ENCODE peak calls at places on chromosomes 11 and 22, in nine cellular contexts. F is colonic mucosa, A is esophagus squamous epithelium, P is adrenal gland, J is lower lobe of right lung, E is bronchial epithelial cell, V is kidney epithelial cell, Q is IMR-90, Y is breast epithelium. X is an unnamed sample.

GRCh38 chr11:2929511-2929879 is 275 bp upstream of the PHLDA2 start:
- DNase-seq in P (peak; percentile 60), V (no peak), F (peak; percentile 85), E (peak; percentile 65), J (peak; percentile 75), Y (peak; percentile 52), A (no peak), Q (peak; percentile 72), X (peak; percentile 58)

GRCh38 chr11:27233654-27234042 is 129.4 kb downstream of the CCDC34 start:
- DNase-seq in F (no peak), A (no peak), P (no peak), V (no peak), Y (no peak), J (no peak), E (no peak), Q (no peak), X (no peak)

GRCh38 chr11:62245271-62245753 is 3.3 kb downstream of the SCGB1D2 start:
- DNase-seq in P (peak; percentile 20), F (peak; percentile 19), E (peak; percentile 35), J (no peak), A (no peak), Q (peak; percentile 28), Y (no peak), V (no peak), X (peak; percentile 10)

GRCh38 chr11:44307340-44308099 is 2.4 kb downstream of the ALX4 start:
- DNase-seq in V (no peak), P (no peak), Y (no peak), E (no peak), Q (no peak), F (no peak), A (no peak), J (no peak), X (no peak)

GRCh38 chr11:59206635-59207034 is 6.1 kb downstream of the MPEG1 start:
- DNase-seq in A (no peak), Q (peak; percentile 25), J (no peak), F (peak; percentile 54), P (peak; percentile 64), V (no peak), Y (no peak), E (peak; percentile 38), X (no peak)

GRCh38 chr11:111097191-111097590 is 148.3 kb upstream of the POU2AF2 start:
- DNase-seq in V (no peak), Y (peak; percentile 20), J (peak; percentile 76), A (no peak), P (peak; percentile 42), F (peak; percentile 35), E (peak; percentile 12), Q (peak; percentile 62), X (no peak)

GRCh38 chr11:76629133-76629852 is 41.3 kb downstream of the LRRC32 start:
- DNase-seq in J (peak; percentile 65), A (no peak), F (no peak), V (no peak), P (peak; percentile 58), E (peak; percentile 43), Y (no peak), Q (peak; percentile 75), X (no peak)

GRCh38 chr11:119359365-119360229 is 13.1 kb upstream of the MFRP start:
- DNase-seq in E (peak; percentile 80), F (no peak), V (no peak), Y (no peak), A (no peak), J (no peak), Q (no peak), P (no peak), X (no peak)

GRCh38 chr11:79314906-79315689 is 125.7 kb downstream of the TENM4 start:
- DNase-seq in Q (peak; percentile 41), P (no peak), E (peak; percentile 18), J (no peak), Y (no peak), V (no peak), F (no peak), A (no peak), X (no peak)

GRCh38 chr11:124441519-124441918 is 4.0 kb downstream of the OR8B8 start:
- DNase-seq in V (no peak), Q (no peak), J (no peak), F (no peak), E (no peak), P (no peak), Y (no peak), A (no peak), X (no peak)

DNA sequence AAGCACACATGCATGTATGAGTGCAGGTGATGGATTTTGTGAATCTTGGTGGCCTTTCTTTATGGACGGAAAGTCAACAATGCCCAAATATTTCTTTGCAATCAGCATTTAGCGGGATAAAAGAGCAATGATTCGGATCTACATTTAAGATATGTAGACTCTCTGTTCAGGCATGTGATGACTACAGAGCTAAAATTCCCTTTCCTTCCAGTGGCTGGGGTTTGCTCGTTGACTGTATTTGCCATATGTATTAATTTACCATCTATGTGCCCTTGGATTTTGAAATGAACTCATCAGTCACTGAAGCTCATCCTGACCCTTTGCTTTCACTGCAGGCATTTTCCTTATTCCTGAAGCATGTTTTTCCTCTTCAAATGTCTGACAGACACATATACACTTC is 13.6 kb downstream of the BLID start:
- DNase-seq in P (no peak), Y (no peak), J (no peak), V (no peak), A (no peak), F (no peak), Q (peak; percentile 54), E (peak; percentile 13), X (no peak)
- H3K27me3 ChIP-seq in P (no peaks in the 10 kb centered on the region), Y (peaks cover 27% of the 10 kb centered on the region), J (peaks cover 10% of the 10 kb centered on the region), V (no peaks in the 10 kb centered on the region), A (no peaks in the 10 kb centered on the region), F (no peaks in the 10 kb centered on the region), Q (no peaks in the 10 kb centered on the region), E (no peaks in the 10 kb centered on the region), X (no peaks in the 10 kb centered on the region)

GRCh38 chr11:73625690-73626318 is 20.6 kb upstream of the PLEKHB1 start:
- DNase-seq in Y (peak; percentile 56), A (no peak), E (peak; percentile 69), F (peak; percentile 79), J (peak; percentile 71), V (peak; percentile 18), P (peak; percentile 71), Q (peak; percentile 59), X (peak; percentile 41)
- TF ChIP-seq CTCF in Y (peak; percentile 80), A (peak; percentile 65), E (peak; percentile 78), F (peak; percentile 95), J (peak; percentile 94), V (peak; percentile 91), P (peak; percentile 87), Q (peak; percentile 86), X (peak; percentile 90)

DNA sequence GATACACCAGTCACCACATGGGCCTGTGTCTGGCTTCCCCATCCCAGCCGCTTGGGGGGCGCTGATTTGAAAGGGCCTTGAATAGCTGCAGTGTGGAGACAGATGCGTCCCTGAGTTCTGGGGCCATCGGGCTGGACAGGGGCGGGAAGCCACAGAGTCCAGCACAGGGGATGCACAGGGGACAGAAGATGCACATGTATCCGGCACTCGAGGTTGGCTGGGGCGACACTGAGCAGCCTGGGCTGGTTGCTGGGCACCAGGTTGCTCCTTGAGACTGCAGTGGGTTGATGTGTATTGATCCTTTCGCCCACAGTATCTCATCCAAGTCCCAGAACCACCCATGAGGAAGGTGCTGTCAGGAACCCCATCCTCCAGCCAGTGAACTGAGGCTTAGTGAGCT is 99.3 kb upstream of the SYT13 start:
- DNase-seq in E (no peak), P (no peak), Q (no peak), V (no peak), A (no peak), J (no peak), Y (no peak), F (no peak), X (no peak)
- H3K4me3 ChIP-seq in E (no peak overlapping the region), P (no peak overlapping the region), Q (no peak overlapping the region), V (no peak overlapping the region), A (no peak overlapping the region), J (no peak overlapping the region), Y (no peak overlapping the region), F (no peak overlapping the region), X (no peak overlapping the region)

DNA sequence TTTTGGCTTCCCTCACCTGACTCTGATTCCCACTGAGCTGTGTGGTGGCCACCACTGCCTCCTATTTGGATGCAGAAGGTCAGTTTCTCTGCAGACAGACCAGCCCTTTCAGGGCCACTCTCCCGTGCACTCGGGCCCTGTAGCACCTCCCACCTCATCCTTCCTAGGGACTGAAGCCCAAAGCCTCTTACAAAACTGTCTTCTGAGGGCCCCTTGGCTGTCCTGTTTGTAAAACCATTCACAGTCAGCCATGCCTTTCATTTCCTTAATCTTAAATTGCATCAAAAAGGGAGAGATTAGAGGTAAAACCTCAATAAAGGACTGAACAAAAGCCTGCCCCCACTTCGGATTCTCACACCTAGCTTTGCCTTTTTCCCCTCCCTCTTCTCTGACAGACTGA is 247.0 kb upstream of the CADM1 start:
- DNase-seq in V (no peak), F (no peak), J (no peak), E (no peak), Y (no peak), Q (no peak), A (no peak), P (no peak), X (no peak)
- H3K27me3 ChIP-seq in V (peaks cover 2% of the 10 kb centered on the region), F (no peaks in the 10 kb centered on the region), J (peaks cover 6% of the 10 kb centered on the region), E (peaks cover 2% of the 10 kb centered on the region), Y (peaks cover 11% of the 10 kb centered on the region), Q (peaks cover 29% of the 10 kb centered on the region), A (no peaks in the 10 kb centered on the region), P (no peaks in the 10 kb centered on the region), X (peaks cover 32% of the 10 kb centered on the region)

GRCh38 chr22:24707477-24707816 is 67.1 kb downstream of the PIWIL3 start:
- DNase-seq in P (no peak), V (no peak), Y (no peak), J (no peak), F (peak; percentile 32), A (no peak), Q (no peak), E (no peak), X (no peak)

GRCh38 chr22:24706732-24707476 is 67.6 kb downstream of the PIWIL3 start:
- DNase-seq in A (no peak), P (no peak), E (no peak), F (no peak), J (no peak), V (no peak), Q (no peak), Y (no peak), X (no peak)

GRCh38 chr22:24703101-24703500 is 71.4 kb downstream of the PIWIL3 start:
- DNase-seq in J (no peak), Y (no peak), Q (peak; percentile 74), V (no peak), E (no peak), F (peak; percentile 28), A (no peak), P (peak; percentile 69), X (no peak)

GRCh38 chr22:24706050-24706449 is 68.5 kb downstream of the PIWIL3 start:
- DNase-seq in A (no peak), F (no peak), Q (no peak), J (no peak), V (no peak), P (no peak), Y (no peak), E (no peak), X (no peak)
- TF ChIP-seq CTCF in A (no peak), F (no peak), Q (no peak), J (no peak), V (no peak), P (no peak), Y (no peak), E (no peak), X (no peak)

X was measured in astrocyte.